ENCODE peak calls at places on chromosomes 7 and 10, in four cellular contexts. One of them, this sample, is unnamed.
A peak's percentile ranks its signal among the peaks of the same experiment; 100 is the strongest.

GRCh38 chr7:4100691-4101090 is 581.4 kb upstream of the FOXK1 start:
- DNase-seq in prostate gland: no peak
- DNase-seq in WTC11: no peak
- DNase-seq in spleen: peak; percentile 65
- DNase-seq in this sample: no peak

GRCh38 chr10:98636921-98637329 is 190.2 kb upstream of the HPS1 start:
- DNase-seq in prostate gland: no peak
- DNase-seq in WTC11: no peak
- DNase-seq in spleen: no peak
- DNase-seq in this sample: no peak

GRCh38 chr10:14549496-14549895 is 218.8 kb upstream of the FRMD4A start:
- DNase-seq in prostate gland: no peak
- DNase-seq in WTC11: no peak
- DNase-seq in spleen: no peak
- DNase-seq in this sample: no peak

GRCh38 chr10:125084191-125085186 is 75.9 kb downstream of the CTBP2 start:
- DNase-seq in prostate gland: no peak
- DNase-seq in WTC11: no peak
- DNase-seq in spleen: peak; percentile 85
- DNase-seq in this sample: no peak

GRCh38 chr7:51066405-51066882 is 250.2 kb downstream of the COBL start:
- DNase-seq in prostate gland: no peak
- DNase-seq in WTC11: no peak
- DNase-seq in spleen: no peak
- DNase-seq in this sample: no peak

GRCh38 chr7:44235582-44236332 is 35.0 kb downstream of the YKT6 start:
- DNase-seq in prostate gland: no peak
- DNase-seq in WTC11: no peak
- DNase-seq in spleen: no peak
- DNase-seq in this sample: no peak

GRCh38 chr7:155543011-155543881 is 3.1 kb downstream of the CNPY1 start:
- DNase-seq in prostate gland: no peak
- DNase-seq in WTC11: no peak
- DNase-seq in spleen: no peak
- DNase-seq in this sample: no peak

GRCh38 chr10:72563327-72563932 is 62.4 kb downstream of the MICU1 start:
- DNase-seq in prostate gland: no peak
- DNase-seq in WTC11: no peak
- DNase-seq in spleen: no peak
- DNase-seq in this sample: peak; percentile 53

GRCh38 chr7:125423444-125424155 is 494.0 kb upstream of the POT1 start:
- DNase-seq in prostate gland: no peak
- DNase-seq in WTC11: no peak
- DNase-seq in spleen: no peak
- DNase-seq in this sample: no peak

GRCh38 chr10:131983780-131984179 is 2.1 kb upstream of the BNIP3 start:
- DNase-seq in prostate gland: no peak
- DNase-seq in WTC11: no peak
- DNase-seq in spleen: peak; percentile 10
- DNase-seq in this sample: no peak

GRCh38 chr7:139230484-139230773 is 608 bp upstream of the UBN2 start:
- DNase-seq in prostate gland: no peak
- DNase-seq in WTC11: no peak
- DNase-seq in spleen: no peak
- DNase-seq in this sample: no peak
- TF ChIP-seq CTCF in prostate gland: no peak
- TF ChIP-seq CTCF in WTC11: no peak
- TF ChIP-seq CTCF in spleen: no peak
- TF ChIP-seq CTCF in this sample: no peak

GRCh38 chr10:126520918-126521317 is 132.6 kb upstream of the ADAM12 start:
- DNase-seq in prostate gland: no peak
- DNase-seq in WTC11: no peak
- DNase-seq in spleen: no peak
- DNase-seq in this sample: no peak

GRCh38 chr10:126518186-126519080 is 130.2 kb upstream of the ADAM12 start:
- DNase-seq in prostate gland: no peak
- DNase-seq in WTC11: no peak
- DNase-seq in spleen: no peak
- DNase-seq in this sample: no peak

GRCh38 chr10:126519188-126519587 is 130.9 kb upstream of the ADAM12 start:
- DNase-seq in prostate gland: no peak
- DNase-seq in WTC11: no peak
- DNase-seq in spleen: no peak
- DNase-seq in this sample: no peak

GRCh38 chr10:126521354-126521753 is 133.1 kb upstream of the ADAM12 start:
- DNase-seq in prostate gland: no peak
- DNase-seq in WTC11: no peak
- DNase-seq in spleen: no peak
- DNase-seq in this sample: no peak

GRCh38 chr10:126519992-126520391 is 131.7 kb upstream of the ADAM12 start:
- DNase-seq in prostate gland: no peak
- DNase-seq in WTC11: peak; percentile 17
- DNase-seq in spleen: no peak
- DNase-seq in this sample: no peak
- TF ChIP-seq CTCF in prostate gland: no peak
- TF ChIP-seq CTCF in WTC11: no peak
- TF ChIP-seq CTCF in spleen: no peak
- TF ChIP-seq CTCF in this sample: no peak

GRCh38 chr10:28302668-28303488 is at the start of gene MPP7:
- DNase-seq in prostate gland: peak; percentile 98
- DNase-seq in WTC11: peak; percentile 95
- DNase-seq in spleen: peak; percentile 99
- DNase-seq in this sample: peak; percentile 97

GRCh38 chr10:28296023-28296422 is 6.8 kb downstream of the MPP7 start:
- DNase-seq in prostate gland: no peak
- DNase-seq in WTC11: no peak
- DNase-seq in spleen: no peak
- DNase-seq in this sample: no peak

GRCh38 chr10:28302012-28302667 is 724 bp downstream of the MPP7 start:
- DNase-seq in prostate gland: peak; percentile 15
- DNase-seq in WTC11: peak; percentile 15
- DNase-seq in spleen: no peak
- DNase-seq in this sample: no peak

GRCh38 chr10:28304032-28304571 is 1.2 kb upstream of the MPP7 start:
- DNase-seq in prostate gland: no peak
- DNase-seq in WTC11: no peak
- DNase-seq in spleen: no peak
- DNase-seq in this sample: no peak

DNA sequence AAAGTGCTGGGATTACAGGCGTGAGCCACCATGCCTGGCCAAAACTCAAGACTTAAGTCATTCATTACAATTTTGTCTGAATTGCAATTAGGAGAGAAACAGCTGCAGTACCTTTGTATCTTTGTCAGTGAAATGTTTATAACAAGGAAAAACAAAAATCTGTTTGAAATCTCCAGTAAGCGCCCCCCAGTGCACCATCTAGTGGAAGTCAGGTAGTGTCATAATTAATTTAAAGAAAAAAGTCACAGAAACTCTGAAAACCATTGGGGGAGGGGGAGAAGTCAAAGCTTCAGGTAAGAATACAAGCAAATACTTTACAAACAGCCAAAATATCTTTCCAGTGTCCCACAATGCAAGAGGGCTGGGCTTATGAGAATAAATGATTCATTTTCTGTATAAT is 2.8 kb downstream of the MPP7 start:
- DNase-seq in prostate gland: no peak
- DNase-seq in WTC11: no peak
- DNase-seq in spleen: no peak
- DNase-seq in this sample: peak; percentile 58
- TF ChIP-seq CTCF in prostate gland: no peak
- TF ChIP-seq CTCF in WTC11: no peak
- TF ChIP-seq CTCF in spleen: no peak
- TF ChIP-seq CTCF in this sample: peak; percentile 42

GRCh38 chr7:100044719-100045118 is 4.9 kb upstream of the ZSCAN21 start:
- DNase-seq in prostate gland: peak; percentile 79
- DNase-seq in WTC11: no peak
- DNase-seq in spleen: no peak
- DNase-seq in this sample: peak; percentile 22
- TF ChIP-seq CTCF in prostate gland: peak; percentile 42
- TF ChIP-seq CTCF in WTC11: no peak
- TF ChIP-seq CTCF in spleen: no peak
- TF ChIP-seq CTCF in this sample: no peak

GRCh38 chr7:18873674-18874341 is 243.6 kb downstream of the TWIST1 start:
- DNase-seq in prostate gland: no peak
- DNase-seq in WTC11: peak; percentile 41
- DNase-seq in spleen: no peak
- DNase-seq in this sample: no peak
- TF ChIP-seq CTCF in prostate gland: no peak
- TF ChIP-seq CTCF in WTC11: peak; percentile 36
- TF ChIP-seq CTCF in spleen: no peak
- TF ChIP-seq CTCF in this sample: no peak

GRCh38 chr10:21531164-21531563 is 2.9 kb upstream of the MLLT10 start:
- DNase-seq in prostate gland: no peak
- DNase-seq in WTC11: no peak
- DNase-seq in spleen: no peak
- DNase-seq in this sample: no peak

GRCh38 chr10:21535494-21535818 is 1.4 kb downstream of the MLLT10 start:
- DNase-seq in prostate gland: no peak
- DNase-seq in WTC11: no peak
- DNase-seq in spleen: no peak
- DNase-seq in this sample: no peak

GRCh38 chr10:21532694-21533576 is 1.1 kb upstream of the MLLT10 start:
- DNase-seq in prostate gland: no peak
- DNase-seq in WTC11: no peak
- DNase-seq in spleen: no peak
- DNase-seq in this sample: no peak

GRCh38 chr10:21534611-21535493 is 820 bp downstream of the MLLT10 start:
- DNase-seq in prostate gland: peak; percentile 54
- DNase-seq in WTC11: peak; percentile 60
- DNase-seq in spleen: peak; percentile 92
- DNase-seq in this sample: peak; percentile 65

GRCh38 chr10:21533577-21534475 is at the start of gene MLLT10:
- DNase-seq in prostate gland: peak; percentile 93
- DNase-seq in WTC11: peak; percentile 95
- DNase-seq in spleen: peak; percentile 99
- DNase-seq in this sample: peak; percentile 93
- TF ChIP-seq CTCF in prostate gland: no peak
- TF ChIP-seq CTCF in WTC11: no peak
- TF ChIP-seq CTCF in spleen: no peak
- TF ChIP-seq CTCF in this sample: peak; percentile 27

GRCh38 chr10:79066460-79067240 is 2.1 kb upstream of the ZMIZ1 start:
- DNase-seq in prostate gland: no peak
- DNase-seq in WTC11: peak; percentile 32
- DNase-seq in spleen: no peak
- DNase-seq in this sample: peak; percentile 43
- TF ChIP-seq CTCF in prostate gland: no peak
- TF ChIP-seq CTCF in WTC11: no peak
- TF ChIP-seq CTCF in spleen: no peak
- TF ChIP-seq CTCF in this sample: peak; percentile 17

GRCh38 chr7:141738592-141739013 is 445 bp downstream of the SSBP1 start:
- DNase-seq in prostate gland: no peak
- DNase-seq in WTC11: no peak
- DNase-seq in spleen: no peak
- DNase-seq in this sample: no peak
- TF ChIP-seq CTCF in prostate gland: no peak
- TF ChIP-seq CTCF in WTC11: no peak
- TF ChIP-seq CTCF in spleen: no peak
- TF ChIP-seq CTCF in this sample: no peak

GRCh38 chr10:33291053-33291592 is 43.3 kb downstream of the NRP1 start:
- DNase-seq in prostate gland: no peak
- DNase-seq in WTC11: no peak
- DNase-seq in spleen: no peak
- DNase-seq in this sample: no peak
- TF ChIP-seq CTCF in prostate gland: no peak
- TF ChIP-seq CTCF in WTC11: no peak
- TF ChIP-seq CTCF in spleen: no peak
- TF ChIP-seq CTCF in this sample: no peak